ENCODE peak calls at places on chromosomes 16 and 17, in ten cellular contexts. D is mesenchymal stem cell; Y is RPMI7951; L is CD8-positive, alpha-beta memory T cell; Q is right cardiac atrium; A is Peyer's patch; O is thoracic aorta; T is EL; H is cardiac fibroblast; G is progenitor cell of endocrine pancreas. P is an unnamed sample.

GRCh38 chr16:70520612-70521297 is 2.6 kb downstream of the COG4 start:
- DNase-seq in D (peak), Y (peak), L (no peak), Q (no peak), A (no peak), O (no peak), T (peak), H (peak), G (no peak), P (no peak)

GRCh38 chr17:78977992-78978973 is 1.4 kb downstream of the LGALS3BP start:
- DNase-seq in D (no peak), Y (no peak), L (no peak), Q (no peak), A (no peak), O (no peak), T (no peak), H (no peak), G (no peak), P (peak)

GRCh38 chr17:70905796-70906195 is 736.5 kb downstream of the KCNJ2 start:
- DNase-seq in D (peak), Y (peak), L (no peak), Q (peak), A (no peak), O (peak), T (peak), H (peak), G (no peak), P (no peak)

GRCh38 chr17:73799781-73800627 is 155.8 kb upstream of the SDK2 start:
- DNase-seq in D (no peak), Y (no peak), L (no peak), Q (no peak), A (no peak), O (no peak), T (no peak), H (no peak), G (no peak), P (no peak)

GRCh38 chr16:48123104-48123788 is 32.5 kb downstream of the ABCC12 start:
- DNase-seq in D (peak), Y (peak), L (no peak), Q (no peak), A (no peak), O (no peak), T (peak), H (peak), G (no peak), P (no peak)

GRCh38 chr17:82155606-82156005 is 57.0 kb downstream of the CCDC57 start:
- DNase-seq in D (no peak), Y (no peak), L (no peak), Q (no peak), A (no peak), O (no peak), T (no peak), H (no peak), G (no peak), P (no peak)

GRCh38 chr17:34582185-34582900 is 3.0 kb downstream of the TMEM132E start:
- DNase-seq in D (no peak), Y (no peak), L (no peak), Q (no peak), A (no peak), O (no peak), T (no peak), H (no peak), G (no peak), P (no peak)

GRCh38 chr17:58706351-58707140 is 14.1 kb downstream of the RAD51C start:
- DNase-seq in D (no peak), Y (no peak), L (no peak), Q (no peak), A (no peak), O (no peak), T (no peak), H (no peak), G (no peak), P (no peak)

GRCh38 chr17:80940171-80941123 is 51.2 kb upstream of the CHMP6 start:
- DNase-seq in D (no peak), Y (no peak), L (no peak), Q (no peak), A (no peak), O (no peak), T (no peak), H (no peak), G (no peak), P (no peak)

GRCh38 chr16:35605921-35606320 is 2146.5 kb downstream of the TP53TG3F start:
- DNase-seq in D (no peak), Y (no peak), L (no peak), Q (no peak), A (no peak), O (no peak), T (no peak), H (no peak), G (no peak), P (no peak)

GRCh38 chr17:61408151-61409041 is 8.8 kb downstream of the TBX2 start:
- DNase-seq in D (no peak), Y (no peak), L (no peak), Q (no peak), A (peak), O (no peak), T (no peak), H (no peak), G (no peak), P (no peak)

GRCh38 chr16:8655184-8655717 is 19.2 kb upstream of the ABAT start:
- DNase-seq in D (peak), Y (peak), L (no peak), Q (no peak), A (peak), O (no peak), T (peak), H (peak), G (no peak), P (peak)

GRCh38 chr17:59753522-59754467 is 46.3 kb downstream of the VMP1 start:
- DNase-seq in D (peak), Y (peak), L (no peak), Q (no peak), A (no peak), O (no peak), T (peak), H (peak), G (no peak), P (peak)

GRCh38 chr17:51848451-51848850 is 310.1 kb downstream of the CA10 start:
- DNase-seq in D (no peak), Y (peak), L (no peak), Q (no peak), A (no peak), O (no peak), T (peak), H (no peak), G (no peak), P (no peak)

GRCh38 chr17:39640493-39641118 is 3.7 kb downstream of the STARD3 start:
- DNase-seq in D (peak), Y (no peak), L (no peak), Q (no peak), A (no peak), O (no peak), T (no peak), H (no peak), G (no peak), P (no peak)

GRCh38 chr16:89193021-89193575 is 7.2 kb downstream of the SLC22A31 start:
- DNase-seq in D (peak), Y (no peak), L (no peak), Q (peak), A (no peak), O (no peak), T (peak), H (peak), G (peak), P (no peak)

GRCh38 chr16:1193143-1193824 is 31.8 kb downstream of the TPSG1 start:
- DNase-seq in D (no peak), Y (no peak), L (no peak), Q (no peak), A (no peak), O (no peak), T (no peak), H (no peak), G (no peak), P (no peak)

GRCh38 chr16:78684040-78684611 is 584.7 kb downstream of the WWOX start:
- DNase-seq in D (peak), Y (peak), L (no peak), Q (peak), A (peak), O (peak), T (no peak), H (peak), G (no peak), P (no peak)

GRCh38 chr16:27742333-27742732 is 192.4 kb downstream of the KATNIP start:
- DNase-seq in D (no peak), Y (no peak), L (no peak), Q (no peak), A (no peak), O (no peak), T (no peak), H (no peak), G (no peak), P (no peak)

GRCh38 chr17:4040784-4041183 is 76.5 kb upstream of the ATP2A3 start:
- DNase-seq in D (no peak), Y (no peak), L (no peak), Q (no peak), A (no peak), O (no peak), T (no peak), H (no peak), G (no peak), P (no peak)

GRCh38 chr16:54437361-54437760 is 150.8 kb upstream of the IRX3 start:
- DNase-seq in D (no peak), Y (no peak), L (no peak), Q (no peak), A (no peak), O (no peak), T (no peak), H (no peak), G (no peak), P (no peak)

P was measured in small intestine.